ENCODE peak calls at places on chromosomes 13 and 19, in four cellular contexts. Z, K, Q and N are unnamed samples.

GRCh38 chr13:97369269-97369893 is 64.6 kb upstream of the RAP2A start:
- DNase-seq in Z (no peak), K (no peak), Q (no peak), N (no peak)

GRCh38 chr13:26695360-26695705 is 65.3 kb downstream of the GPR12 start:
- DNase-seq in K (no peak), Z (no peak), Q (no peak), N (no peak)

GRCh38 chr19:39832341-39833083 is 1.4 kb downstream of the DYRK1B start:
- DNase-seq in Z (no peak), K (no peak), Q (no peak), N (no peak)

GRCh38 chr13:39777527-39778061 is 122.1 kb downstream of the COG6 start:
- DNase-seq in K (no peak), Q (no peak), Z (peak; percentile 10), N (no peak)

GRCh38 chr13:47463726-47464125 is 537.3 kb downstream of the SUCLA2 start:
- DNase-seq in Z (no peak), K (no peak), Q (no peak), N (no peak)

GRCh38 chr13:109509154-109509905 is 277.1 kb downstream of the IRS2 start:
- DNase-seq in K (no peak), Q (no peak), Z (no peak), N (no peak)

GRCh38 chr19:49605605-49606004 is 14.6 kb downstream of the PRR12 start:
- DNase-seq in K (no peak), Q (no peak), Z (no peak), N (no peak)

GRCh38 chr19:28705008-28705407 is 507.9 kb downstream of the UQCRFS1 start:
- DNase-seq in Q (peak; percentile 4), K (no peak), Z (no peak), N (no peak)

GRCh38 chr19:15161028-15161984 is 39.5 kb downstream of the NOTCH3 start:
- DNase-seq in Z (peak; percentile 65), K (no peak), Q (no peak), N (no peak)

GRCh38 chr13:101289764-101290163 is 126.5 kb downstream of the NALCN start:
- DNase-seq in Q (peak; percentile 22), Z (peak; percentile 7), K (no peak), N (no peak)

GRCh38 chr13:20326809-20327208 is 94.7 kb upstream of the GJB6 start:
- DNase-seq in Q (no peak), K (no peak), Z (no peak), N (no peak)

GRCh38 chr13:21986602-21987001 is 315.7 kb downstream of the FGF9 start:
- DNase-seq in Z (no peak), K (no peak), Q (no peak), N (peak; percentile 70)

GRCh38 chr19:23999821-24000610 is 85.3 kb downstream of the ZNF726 start:
- DNase-seq in K (no peak), Z (no peak), Q (no peak), N (no peak)

GRCh38 chr13:111909971-111910671 is 156.8 kb upstream of the SOX1 start:
- DNase-seq in Q (no peak), K (no peak), Z (no peak), N (no peak)

GRCh38 chr13:21837841-21838551 is 167.1 kb downstream of the FGF9 start:
- DNase-seq in Q (no peak), K (no peak), Z (no peak), N (no peak)

GRCh38 chr13:72983085-72983768 is 75.6 kb upstream of the KLF5 start:
- DNase-seq in K (no peak), Z (no peak), Q (no peak), N (no peak)

GRCh38 chr19:48740705-48741030 is 258 bp upstream of the RASIP1 start:
- DNase-seq in Q (no peak), Z (no peak), K (no peak), N (no peak)

GRCh38 chr13:27861165-27861564 is 58.6 kb upstream of the PDX1 start:
- DNase-seq in K (no peak), Q (no peak), Z (no peak), N (no peak)

GRCh38 chr13:42992585-42993122 is 613 bp upstream of the EPSTI1 start:
- DNase-seq in Z (no peak), Q (no peak), K (no peak), N (no peak)

GRCh38 chr19:29841209-29841558 is 29.4 kb downstream of the CCNE1 start:
- DNase-seq in K (no peak), Q (no peak), Z (no peak), N (no peak)

GRCh38 chr19:7159105-7159933 is 89.8 kb downstream of the ZNF557 start:
- DNase-seq in K (no peak), Z (peak; percentile 26), Q (no peak), N (peak; percentile 88)

GRCh38 chr19:13260883-13261653 is 110.9 kb downstream of the IER2 start:
- DNase-seq in K (no peak), Q (no peak), Z (no peak), N (no peak)

GRCh38 chr13:32811297-32811800 is 204.9 kb upstream of the KL start:
- DNase-seq in Q (no peak), K (no peak), Z (no peak), N (no peak)

GRCh38 chr13:74398599-74398998 is 264.4 kb upstream of the KLF12 start:
- DNase-seq in K (no peak), Q (no peak), Z (no peak), N (no peak)

GRCh38 chr19:31054430-31054829 is 294.8 kb downstream of the TSHZ3 start:
- DNase-seq in Z (peak; percentile 59), Q (no peak), K (peak; percentile 18), N (peak; percentile 63)

GRCh38 chr13:32126298-32126697 is 94.7 kb downstream of the FRY start:
- DNase-seq in Z (no peak), Q (no peak), K (no peak), N (no peak)

GRCh38 chr13:36553501-36553900 is 120.3 kb upstream of the SERTM1 start:
- DNase-seq in Z (no peak), Q (no peak), K (no peak), N (no peak)